ENCODE peak calls at places on chromosomes 13 and 19, in nine cellular contexts. I, J, K, O, R, W, Q, S and E are unnamed samples.

GRCh38 chr13:30367296-30367695 is 55.0 kb upstream of the UBE2L5 start:
- DNase-seq in I (no peak), J (no peak), K (no peak), O (no peak), R (no peak), W (no peak), Q (no peak), S (no peak), E (no peak)

GRCh38 chr13:53042897-53043296 is 14.3 kb downstream of the OLFM4 start:
- DNase-seq in I (no peak), J (no peak), K (no peak), O (no peak), R (no peak), W (no peak), Q (no peak), S (no peak), E (no peak)

GRCh38 chr13:93355094-93355493 is 128.5 kb downstream of the GPC6 start:
- DNase-seq in I (no peak), J (no peak), K (no peak), O (no peak), R (no peak), W (no peak), Q (no peak), S (no peak), E (no peak)

GRCh38 chr19:14368011-14368513 is 13.2 kb upstream of the ADGRE5 start:
- DNase-seq in I (no peak), J (no peak), K (no peak), O (no peak), R (no peak), W (no peak), Q (no peak), S (no peak), E (no peak)

GRCh38 chr19:46446021-46446420 is 17.3 kb upstream of the PNMA8C start:
- DNase-seq in I (no peak), J (no peak), K (no peak), O (no peak), R (no peak), W (no peak), Q (no peak), S (no peak), E (no peak)

GRCh38 chr19:36049080-36049698 is 4.9 kb downstream of the THAP8 start:
- DNase-seq in I (no peak), J (no peak), K (no peak), O (peak), R (no peak), W (no peak), Q (no peak), S (peak), E (no peak)

GRCh38 chr13:99260216-99260615 is 2.0 kb upstream of the GPR18 start:
- DNase-seq in I (no peak), J (no peak), K (no peak), O (no peak), R (no peak), W (no peak), Q (no peak), S (peak), E (no peak)

GRCh38 chr13:96816261-96816660 is 178.0 kb downstream of the OXGR1 start:
- DNase-seq in I (no peak), J (no peak), K (no peak), O (no peak), R (no peak), W (no peak), Q (peak), S (no peak), E (no peak)

GRCh38 chr13:110980921-110981320 is 66.1 kb upstream of the ANKRD10 start:
- DNase-seq in I (no peak), J (no peak), K (no peak), O (no peak), R (no peak), W (no peak), Q (no peak), S (no peak), E (no peak)

GRCh38 chr13:40059540-40060232 is 404.2 kb downstream of the COG6 start:
- DNase-seq in I (no peak), J (peak), K (no peak), O (peak), R (no peak), W (no peak), Q (no peak), S (peak), E (no peak)

GRCh38 chr19:58395979-58396627 is 647 bp downstream of the RNF225 start:
- DNase-seq in I (no peak), J (no peak), K (no peak), O (no peak), R (no peak), W (no peak), Q (no peak), S (no peak), E (no peak)

GRCh38 chr19:24054044-24054935 is 32.7 kb upstream of the ZNF254 start:
- DNase-seq in I (peak), J (no peak), K (peak), O (peak), R (no peak), W (peak), Q (no peak), S (peak), E (no peak)

GRCh38 chr19:29366757-29367156 is 153.8 kb upstream of the UQCRFS1 start:
- DNase-seq in I (no peak), J (no peak), K (no peak), O (no peak), R (no peak), W (no peak), Q (no peak), S (no peak), E (no peak)

GRCh38 chr13:45142440-45143345 is 22.4 kb downstream of the GTF2F2 start:
- DNase-seq in I (no peak), J (no peak), K (no peak), O (peak), R (no peak), W (no peak), Q (no peak), S (peak), E (no peak)

GRCh38 chr19:44607049-44607448 is 6.3 kb upstream of the IGSF23 start:
- DNase-seq in I (no peak), J (no peak), K (no peak), O (peak), R (no peak), W (no peak), Q (no peak), S (peak), E (no peak)

GRCh38 chr13:98105929-98106336 is 37.0 kb upstream of the FARP1 start:
- DNase-seq in I (no peak), J (no peak), K (no peak), O (no peak), R (peak), W (peak), Q (no peak), S (peak), E (peak)

GRCh38 chr13:80151016-80151415 is 189.9 kb downstream of the SPRY2 start:
- DNase-seq in I (no peak), J (no peak), K (no peak), O (peak), R (no peak), W (no peak), Q (no peak), S (peak), E (no peak)

GRCh38 chr13:66657165-66657895 is 572.8 kb downstream of the PCDH9 start:
- DNase-seq in I (peak), J (peak), K (peak), O (peak), R (peak), W (peak), Q (no peak), S (peak), E (peak)

GRCh38 chr19:18648971-18649310 is 12.1 kb downstream of the KLHL26 start:
- DNase-seq in I (no peak), J (no peak), K (no peak), O (no peak), R (no peak), W (no peak), Q (no peak), S (peak), E (no peak)
- TF ChIP-seq CTCF in I (no peak), J (no peak), K (no peak), O (no peak), R (no peak), W (no peak), Q (no peak), S (no peak), E (no peak)

GRCh38 chr19:41426952-41427646 is at the start of gene B3GNT8:
- DNase-seq in I (peak), J (peak), K (no peak), O (peak), R (peak), W (peak), Q (peak), S (peak), E (no peak)
- H3K4me3 ChIP-seq in I (peak), J (no peak), K (peak), O (peak), R (peak), W (peak), Q (peak), S (peak), E (peak)

GRCh38 chr13:38361551-38362262 is 12.1 kb downstream of the UFM1 start:
- DNase-seq in I (no peak), J (no peak), K (no peak), O (no peak), R (no peak), W (no peak), Q (no peak), S (no peak), E (no peak)

GRCh38 chr13:38358703-38359102 is 9.1 kb downstream of the UFM1 start:
- DNase-seq in I (no peak), J (no peak), K (no peak), O (no peak), R (no peak), W (no peak), Q (no peak), S (no peak), E (no peak)

GRCh38 chr13:38369058-38369457 is 19.4 kb downstream of the UFM1 start:
- DNase-seq in I (no peak), J (no peak), K (no peak), O (no peak), R (no peak), W (no peak), Q (no peak), S (no peak), E (no peak)

GRCh38 chr13:38366954-38367645 is 17.4 kb downstream of the UFM1 start:
- DNase-seq in I (no peak), J (no peak), K (no peak), O (peak), R (no peak), W (no peak), Q (no peak), S (peak), E (no peak)

DNA sequence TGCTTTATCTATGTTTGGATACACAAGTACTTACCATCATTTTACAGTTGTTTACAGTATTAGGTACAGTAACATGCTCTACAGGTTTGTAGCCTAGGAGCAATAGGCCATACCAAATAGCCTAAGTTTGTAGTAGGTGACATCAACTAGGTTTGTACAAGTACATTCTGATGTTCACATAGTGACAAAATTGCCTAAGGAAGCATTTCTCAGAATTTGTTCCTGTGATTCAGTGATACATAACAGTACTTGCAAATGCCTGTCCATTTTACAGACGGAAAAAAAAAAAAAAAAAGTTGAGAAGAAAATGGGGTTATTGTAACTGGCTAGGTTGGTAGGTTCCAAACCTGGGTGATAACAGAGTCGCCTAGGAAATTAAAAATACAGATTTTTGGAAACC is 13.6 kb downstream of the UFM1 start:
- DNase-seq in I (no peak), J (no peak), K (no peak), O (no peak), R (no peak), W (no peak), Q (no peak), S (no peak), E (no peak)
- TF ChIP-seq CTCF in I (no peak), J (no peak), K (no peak), O (no peak), R (no peak), W (no peak), Q (no peak), S (no peak), E (no peak)

GRCh38 chr19:7516878-7517277 is 975 bp downstream of the ZNF358 start:
- DNase-seq in I (no peak), J (no peak), K (no peak), O (no peak), R (no peak), W (no peak), Q (no peak), S (no peak), E (no peak)
- H3K4me3 ChIP-seq in I (peak), J (peak), K (peak), O (peak), R (peak), W (peak), Q (peak), S (peak), E (peak)

GRCh38 chr13:32164622-32165268 is 133.2 kb downstream of the FRY start:
- DNase-seq in I (peak), J (no peak), K (no peak), O (peak), R (peak), W (no peak), Q (no peak), S (peak), E (peak)
- TF ChIP-seq CTCF in I (peak), J (peak), K (peak), O (peak), R (no peak), W (no peak), Q (peak), S (peak), E (peak)

GRCh38 chr13:28495586-28496564 is 947 bp upstream of the FLT1 start:
- DNase-seq in I (no peak), J (no peak), K (no peak), O (peak), R (no peak), W (peak), Q (no peak), S (no peak), E (no peak)
- H3K4me3 ChIP-seq in I (peak), J (no peak), K (peak), O (no peak), R (no peak), W (peak), Q (peak), S (no peak), E (peak)

GRCh38 chr13:81379183-81379582 is 1038.3 kb upstream of the SPRY2 start:
- DNase-seq in I (no peak), J (no peak), K (no peak), O (no peak), R (no peak), W (no peak), Q (no peak), S (no peak), E (no peak)
- TF ChIP-seq CTCF in I (no peak), J (no peak), K (no peak), O (no peak), R (no peak), W (no peak), Q (no peak), S (no peak), E (no peak)

GRCh38 chr13:60112771-60113170 is 51.0 kb downstream of the DIAPH3 start:
- DNase-seq in I (no peak), J (no peak), K (peak), O (peak), R (no peak), W (no peak), Q (no peak), S (peak), E (no peak)
- H3K4me3 ChIP-seq in I (no peak), J (no peak), K (no peak), O (no peak), R (no peak), W (no peak), Q (no peak), S (no peak), E (no peak)

GRCh38 chr19:31249217-31249616 is 100.0 kb downstream of the TSHZ3 start:
- DNase-seq in I (no peak), J (no peak), K (no peak), O (no peak), R (no peak), W (no peak), Q (no peak), S (no peak), E (no peak)
- TF ChIP-seq CTCF in I (no peak), J (no peak), K (no peak), O (no peak), R (no peak), W (no peak), Q (no peak), S (no peak), E (peak)